ENCODE peak calls at places on chromosomes 16 and 17, in ten cellular contexts. N, H, R, V, C, J, Y, U, O and D are unnamed samples.

GRCh38 chr17:80951121-80952090 is 40.2 kb upstream of the CHMP6 start:
- DNase-seq in C (no peak), H (no peak), V (no peak), U (no peak), Y (no peak), J (no peak), R (no peak), N (no peak), O (no peak), D (no peak)

GRCh38 chr16:89138843-89139520 is 32.6 kb upstream of the CDH15 start:
- DNase-seq in V (no peak), C (no peak), R (no peak), H (no peak), U (no peak), N (no peak), O (no peak), Y (peak), J (no peak), D (no peak)

GRCh38 chr17:70552230-70552981 is 383.1 kb downstream of the KCNJ2 start:
- DNase-seq in O (peak), J (no peak), R (peak), Y (no peak), C (peak), U (no peak), H (peak), V (peak), N (peak), D (peak)

GRCh38 chr17:63707151-63707550 is 7.2 kb upstream of the LIMD2 start:
- DNase-seq in R (no peak), N (no peak), U (no peak), V (no peak), O (no peak), Y (no peak), C (no peak), H (no peak), J (no peak), D (no peak)

GRCh38 chr16:83482545-83483162 is 325.1 kb upstream of the HSBP1 start:
- DNase-seq in Y (no peak), O (no peak), U (no peak), J (no peak), H (no peak), C (no peak), N (no peak), V (no peak), R (no peak), D (no peak)

GRCh38 chr17:65523411-65523810 is 38.0 kb downstream of the AXIN2 start:
- DNase-seq in O (no peak), H (no peak), Y (no peak), N (no peak), U (no peak), C (no peak), R (no peak), J (no peak), V (no peak), D (no peak)

GRCh38 chr17:83199500-83200201 is 120.2 kb downstream of the METRNL start:
- DNase-seq in C (no peak), Y (peak), R (no peak), J (no peak), N (no peak), O (no peak), H (no peak), V (no peak), U (no peak), D (no peak)

GRCh38 chr17:65385726-65386125 is 175.7 kb downstream of the AXIN2 start:
- DNase-seq in V (no peak), Y (no peak), C (no peak), R (no peak), O (no peak), J (no peak), H (no peak), U (no peak), N (no peak), D (no peak)

GRCh38 chr17:79795795-79796569 is 895 bp downstream of the CBX8 start:
- DNase-seq in R (peak), N (no peak), O (no peak), H (no peak), V (no peak), C (peak), Y (no peak), J (no peak), U (no peak), D (no peak)

GRCh38 chr17:50875074-50875473 is 8.9 kb upstream of the TOB1 start:
- DNase-seq in C (no peak), V (no peak), R (no peak), J (no peak), U (no peak), O (no peak), H (no peak), Y (no peak), N (no peak), D (no peak)

GRCh38 chr17:17778308-17779014 is 58.3 kb downstream of the SREBF1 start:
- DNase-seq in Y (no peak), H (no peak), J (no peak), U (peak), O (no peak), C (no peak), R (peak), N (no peak), V (no peak), D (no peak)

GRCh38 chr16:69861276-69862030 is 89.7 kb upstream of the CLEC18A start:
- DNase-seq in C (no peak), O (no peak), R (no peak), U (no peak), N (no peak), Y (no peak), H (no peak), V (no peak), J (no peak), D (no peak)

GRCh38 chr17:45334231-45334630 is 17.4 kb upstream of the MAP3K14 start:
- DNase-seq in C (no peak), V (peak), H (peak), J (no peak), N (no peak), R (no peak), U (no peak), Y (no peak), O (no peak), D (no peak)

GRCh38 chr16:20349615-20350014 is 2.9 kb downstream of the UMOD start:
- DNase-seq in R (no peak), J (no peak), O (no peak), V (no peak), Y (no peak), H (no peak), C (peak), U (no peak), N (no peak), D (no peak)

GRCh38 chr16:56711862-56712261 is 18.1 kb upstream of the NUP93 start:
- DNase-seq in O (no peak), Y (no peak), V (no peak), U (no peak), N (no peak), C (no peak), H (no peak), J (no peak), R (no peak), D (no peak)

GRCh38 chr17:43367588-43368242 is 31.1 kb upstream of the ARL4D start:
- DNase-seq in V (peak), C (peak), J (no peak), O (peak), Y (no peak), H (peak), N (peak), R (peak), U (no peak), D (peak)

GRCh38 chr16:70729292-70729691 is 43.4 kb upstream of the MTSS2 start:
- DNase-seq in Y (no peak), R (no peak), J (no peak), O (no peak), N (no peak), V (no peak), C (no peak), U (no peak), H (no peak), D (no peak)

GRCh38 chr16:87625241-87625797 is 23.0 kb downstream of the JPH3 start:
- DNase-seq in V (no peak), C (no peak), J (no peak), U (no peak), N (no peak), O (no peak), H (no peak), Y (no peak), R (no peak), D (no peak)

GRCh38 chr16:87956771-87957279 is 5.6 kb downstream of the BANP start:
- DNase-seq in N (no peak), V (peak), R (no peak), H (peak), U (no peak), J (no peak), C (no peak), Y (no peak), O (peak), D (no peak)

GRCh38 chr16:20611975-20612471 is 35.9 kb upstream of the ACSM2B start:
- DNase-seq in J (no peak), U (no peak), N (no peak), H (no peak), C (no peak), Y (no peak), R (no peak), O (no peak), V (no peak), D (no peak)

GRCh38 chr17:36566081-36566480 is 21.4 kb downstream of the GGNBP2 start:
- DNase-seq in N (no peak), J (no peak), R (no peak), H (no peak), C (no peak), Y (no peak), V (no peak), U (no peak), O (no peak), D (no peak)

GRCh38 chr16:55184619-55185018 is 139.4 kb upstream of the IRX6 start:
- DNase-seq in C (no peak), J (no peak), V (no peak), H (no peak), N (no peak), Y (no peak), U (no peak), R (peak), O (no peak), D (no peak)

GRCh38 chr16:77937473-77938195 is 84.7 kb upstream of the CLEC3A start:
- DNase-seq in U (no peak), N (no peak), Y (no peak), J (no peak), H (no peak), V (no peak), R (no peak), O (no peak), C (no peak), D (no peak)

GRCh38 chr16:25217119-25217511 is 368 bp downstream of the AQP8 start:
- DNase-seq in V (no peak), O (no peak), U (no peak), N (no peak), C (no peak), J (no peak), R (no peak), Y (no peak), H (no peak), D (no peak)

GRCh38 chr16:31274831-31275816 is 15.3 kb downstream of the ITGAM start:
- DNase-seq in C (no peak), O (peak), J (no peak), H (peak), Y (no peak), U (no peak), N (no peak), V (peak), R (no peak), D (peak)
- TF ChIP-seq CTCF in C (no peak), O (no peak), J (no peak), H (no peak), Y (no peak), U (no peak), N (no peak), V (peak), R (no peak), D (no peak)

GRCh38 chr17:77332034-77332971 is 191.5 kb downstream of the SEC14L1 start:
- DNase-seq in C (no peak), N (no peak), J (peak), Y (peak), R (no peak), O (no peak), H (no peak), U (no peak), V (no peak), D (no peak)
- TF ChIP-seq CTCF in C (no peak), N (no peak), J (no peak), Y (no peak), R (no peak), O (no peak), H (no peak), U (no peak), V (no peak), D (no peak)

GRCh38 chr17:1724351-1724868 is at the start of gene WDR81:
- DNase-seq in Y (peak), R (peak), H (peak), C (peak), U (peak), N (peak), O (peak), J (peak), V (peak), D (peak)
- TF ChIP-seq CTCF in Y (no peak), R (no peak), H (no peak), C (no peak), U (no peak), N (no peak), O (no peak), J (no peak), V (no peak), D (no peak)

GRCh38 chr17:47713980-47714689 is 18.9 kb upstream of the TBX21 start:
- DNase-seq in N (no peak), O (no peak), J (no peak), Y (no peak), V (no peak), R (no peak), H (no peak), U (no peak), C (peak), D (no peak)
- TF ChIP-seq CTCF in N (no peak), O (peak), J (no peak), Y (no peak), V (no peak), R (no peak), H (no peak), U (no peak), C (peak), D (no peak)

DNA sequence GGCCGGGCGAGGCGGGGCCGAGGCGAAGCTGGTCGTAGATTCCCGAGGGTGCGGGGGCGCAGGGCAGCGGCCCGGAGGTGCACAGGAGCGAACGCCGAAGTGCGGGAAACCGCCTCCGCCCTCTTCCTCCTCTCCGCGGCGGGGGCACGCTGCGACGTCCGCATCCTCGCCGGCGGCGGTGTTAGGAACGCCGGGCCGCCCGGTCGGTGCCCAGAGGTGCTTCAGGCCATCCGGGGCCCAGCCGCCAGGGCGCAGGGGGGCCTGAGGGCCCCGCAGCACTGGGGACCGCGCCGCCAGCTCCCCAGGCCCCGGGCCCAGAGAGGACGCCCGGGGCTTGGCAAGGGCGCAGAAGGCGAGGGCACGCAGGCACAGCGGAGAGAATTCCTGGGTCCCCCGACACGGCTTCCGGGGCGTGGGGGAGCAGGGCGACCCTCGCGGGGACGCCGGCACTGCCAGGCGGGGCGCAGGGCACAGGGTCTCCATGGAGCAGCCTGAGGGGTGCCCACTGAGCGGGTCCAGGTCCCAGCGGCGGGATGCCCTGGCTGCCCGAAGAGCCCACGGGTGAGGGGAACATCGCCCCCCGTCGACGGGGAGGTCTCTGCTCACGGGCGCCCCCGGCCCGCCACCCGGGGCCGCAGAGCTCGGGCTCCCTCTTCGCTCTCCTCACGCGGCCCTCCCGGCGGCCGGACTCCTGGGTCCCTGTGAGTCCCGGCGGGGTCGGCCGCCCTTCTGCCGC is 576 bp downstream of the EPOP start:
- DNase-seq in C (peak), R (peak), V (no peak), N (peak), O (no peak), Y (peak), U (no peak), H (no peak), J (no peak), D (no peak)
- TF ChIP-seq CTCF in C (peak), R (no peak), V (peak), N (no peak), O (peak), Y (no peak), U (no peak), H (no peak), J (no peak), D (peak)

GRCh38 chr16:50316848-50317630 is 50.7 kb downstream of the ADCY7 start:
- DNase-seq in Y (no peak), R (no peak), N (no peak), C (no peak), J (no peak), H (no peak), U (no peak), V (no peak), O (no peak), D (no peak)
- TF ChIP-seq CTCF in Y (no peak), R (no peak), N (no peak), C (no peak), J (no peak), H (no peak), U (no peak), V (no peak), O (no peak), D (no peak)

DNA sequence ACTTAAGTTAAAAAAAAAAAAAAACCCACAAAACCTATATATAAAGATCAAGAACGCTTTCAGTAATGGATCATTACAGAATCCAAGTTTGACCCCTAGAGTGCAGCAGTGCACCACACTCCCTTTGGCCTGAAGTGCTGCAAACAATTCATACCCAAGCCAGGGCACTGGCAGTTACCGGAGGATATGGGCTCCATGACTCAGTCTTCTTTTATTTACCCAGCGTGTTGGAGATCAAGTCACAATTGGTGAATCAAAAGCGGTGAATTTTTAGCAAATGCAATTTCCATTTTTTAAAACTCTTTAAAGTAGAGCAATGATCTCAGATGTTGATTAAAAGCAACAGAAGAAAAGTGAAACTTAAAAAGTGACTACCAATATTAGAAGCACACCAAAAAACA is 46.5 kb downstream of the ZNF652 start:
- DNase-seq in V (peak), J (no peak), U (peak), Y (no peak), C (peak), N (peak), R (peak), O (peak), H (peak), D (peak)
- TF ChIP-seq CTCF in V (peak), J (peak), U (peak), Y (peak), C (peak), N (peak), R (peak), O (peak), H (peak), D (peak)

DNA sequence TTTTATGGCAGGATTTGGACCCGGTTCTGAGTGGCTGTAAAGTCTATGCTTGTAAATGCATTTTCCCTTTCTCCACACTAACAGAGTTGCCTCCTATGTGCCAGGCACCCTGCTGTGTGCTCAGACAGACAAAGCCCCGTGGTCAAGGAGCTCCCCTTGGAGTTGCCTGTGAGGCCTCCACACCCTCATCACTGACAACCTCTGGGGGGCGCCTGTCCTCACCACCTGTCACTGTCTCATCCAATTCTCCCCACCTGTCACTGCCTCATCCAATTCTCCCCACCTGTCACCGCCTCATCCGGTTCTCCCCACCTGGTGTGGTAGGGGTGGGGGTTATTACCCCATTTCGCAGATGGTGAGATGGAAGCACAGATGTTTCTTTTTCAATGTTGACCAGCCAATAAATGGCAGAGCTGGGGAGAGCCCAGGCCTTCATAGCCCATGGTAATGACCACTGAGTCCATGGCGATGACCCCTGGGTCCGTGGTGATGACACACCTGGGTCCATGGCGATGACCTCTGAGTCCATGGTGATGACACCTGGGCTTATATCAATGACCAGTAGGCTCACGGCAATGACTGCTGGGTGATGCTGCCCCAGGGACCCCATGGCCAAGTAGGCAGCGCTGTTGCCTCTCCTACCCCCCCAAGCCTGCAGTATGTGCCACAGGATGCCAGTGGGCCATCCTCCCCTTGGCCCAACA is 150.1 kb downstream of the IRF8 start:
- DNase-seq in H (no peak), N (no peak), J (no peak), C (no peak), Y (no peak), R (no peak), U (no peak), V (no peak), O (no peak), D (no peak)
- TF ChIP-seq CTCF in H (no peak), N (no peak), J (no peak), C (peak), Y (no peak), R (peak), U (no peak), V (no peak), O (no peak), D (no peak)

DNA sequence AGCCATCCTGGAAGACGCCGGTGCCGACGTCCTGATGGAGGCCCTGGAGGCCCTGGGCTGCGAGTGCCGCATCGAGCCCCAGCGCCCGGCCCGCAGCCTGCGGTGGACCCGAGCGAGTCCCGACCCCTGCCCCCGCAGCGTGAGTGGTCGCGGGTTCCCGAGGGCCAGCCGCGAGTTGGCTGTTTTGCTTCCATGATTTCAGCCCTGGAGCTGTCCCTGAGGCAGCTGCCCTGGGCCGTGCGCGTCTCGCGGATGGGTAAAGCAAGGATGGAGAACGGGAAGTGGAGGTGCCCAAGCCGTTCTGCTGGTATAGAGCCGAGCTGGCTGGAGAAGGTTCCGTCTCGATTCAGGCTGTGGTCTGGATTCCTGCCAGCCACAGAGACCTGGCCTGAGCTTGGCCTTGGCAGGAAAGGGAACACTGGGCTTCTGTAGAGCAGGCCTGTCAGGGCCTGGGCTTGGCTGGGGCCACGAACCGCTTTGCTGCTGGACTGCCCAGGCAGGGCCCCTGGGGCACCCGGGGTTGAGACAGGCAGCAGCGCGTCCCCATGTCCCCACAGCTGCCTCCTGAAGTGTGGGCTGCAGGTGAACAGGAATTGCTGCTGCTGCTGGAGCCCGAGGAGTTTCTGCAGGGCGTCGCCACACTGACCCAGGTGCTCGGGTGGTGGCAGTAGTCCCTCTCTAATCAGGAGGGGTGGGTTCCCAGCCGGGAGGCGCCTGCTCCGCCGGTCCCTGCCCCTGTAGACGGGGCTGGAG is 945 bp upstream of the MRPS34 start:
- DNase-seq in J (no peak), O (no peak), C (no peak), V (no peak), Y (no peak), N (no peak), R (no peak), U (no peak), H (peak), D (peak)
- TF ChIP-seq CTCF in J (no peak), O (no peak), C (no peak), V (no peak), Y (no peak), N (peak), R (peak), U (no peak), H (no peak), D (peak)